ENCODE peak calls at places on chromosomes 6 and 20, in seven cellular contexts. One of them, this sample, is unnamed.
A peak's percentile ranks its signal among the peaks of the same experiment; 100 is the strongest.

GRCh38 chr20:16363832-16364687 is 209.2 kb downstream of the KIF16B start:
- DNase-seq in substantia nigra: no peak
- DNase-seq in CD8-positive, alpha-beta memory T cell: no peak
- DNase-seq in activated gamma-delta T cell treated with Interleukin-2 at 50 U/mL for 16 hours: no peak
- DNase-seq in choroid plexus epithelial cell: no peak
- DNase-seq in stimulated activated CD4-positive, alpha-beta T cell treated with anti-CD3 and anti-CD28 coated beads, Interleukin-4, amount 100 ng/mL, for 48 hours: no peak
- DNase-seq in A549: no peak
- DNase-seq in this sample: no peak

GRCh38 chr6:119280586-119281163 is 68.9 kb downstream of the MAN1A1 start:
- DNase-seq in activated gamma-delta T cell treated with Interleukin-2 at 50 U/mL for 16 hours: no peak
- DNase-seq in stimulated activated CD4-positive, alpha-beta T cell treated with anti-CD3 and anti-CD28 coated beads, Interleukin-4, amount 100 ng/mL, for 48 hours: no peak
- DNase-seq in substantia nigra: no peak
- DNase-seq in CD8-positive, alpha-beta memory T cell: no peak
- DNase-seq in choroid plexus epithelial cell: peak; percentile 13
- DNase-seq in A549: no peak
- DNase-seq in this sample: no peak

GRCh38 chr20:63286781-63287696 is 5.9 kb upstream of the COL20A1 start:
- DNase-seq in choroid plexus epithelial cell: no peak
- DNase-seq in activated gamma-delta T cell treated with Interleukin-2 at 50 U/mL for 16 hours: no peak
- DNase-seq in stimulated activated CD4-positive, alpha-beta T cell treated with anti-CD3 and anti-CD28 coated beads, Interleukin-4, amount 100 ng/mL, for 48 hours: no peak
- DNase-seq in A549: no peak
- DNase-seq in substantia nigra: no peak
- DNase-seq in CD8-positive, alpha-beta memory T cell: no peak
- DNase-seq in this sample: no peak

GRCh38 chr6:125175459-125175858 is 21.9 kb downstream of the TPD52L1 start:
- DNase-seq in substantia nigra: no peak
- DNase-seq in activated gamma-delta T cell treated with Interleukin-2 at 50 U/mL for 16 hours: no peak
- DNase-seq in A549: no peak
- DNase-seq in stimulated activated CD4-positive, alpha-beta T cell treated with anti-CD3 and anti-CD28 coated beads, Interleukin-4, amount 100 ng/mL, for 48 hours: no peak
- DNase-seq in CD8-positive, alpha-beta memory T cell: no peak
- DNase-seq in choroid plexus epithelial cell: no peak
- DNase-seq in this sample: no peak

GRCh38 chr6:111750753-111751684 is 122.2 kb downstream of the FYN start:
- DNase-seq in substantia nigra: no peak
- DNase-seq in activated gamma-delta T cell treated with Interleukin-2 at 50 U/mL for 16 hours: peak; percentile 59
- DNase-seq in stimulated activated CD4-positive, alpha-beta T cell treated with anti-CD3 and anti-CD28 coated beads, Interleukin-4, amount 100 ng/mL, for 48 hours: no peak
- DNase-seq in A549: no peak
- DNase-seq in choroid plexus epithelial cell: peak; percentile 84
- DNase-seq in CD8-positive, alpha-beta memory T cell: peak; percentile 44
- DNase-seq in this sample: peak; percentile 61

GRCh38 chr20:32110173-32110704 is 725 bp downstream of the TM9SF4 start:
- DNase-seq in CD8-positive, alpha-beta memory T cell: no peak
- DNase-seq in substantia nigra: no peak
- DNase-seq in stimulated activated CD4-positive, alpha-beta T cell treated with anti-CD3 and anti-CD28 coated beads, Interleukin-4, amount 100 ng/mL, for 48 hours: no peak
- DNase-seq in A549: no peak
- DNase-seq in activated gamma-delta T cell treated with Interleukin-2 at 50 U/mL for 16 hours: no peak
- DNase-seq in choroid plexus epithelial cell: no peak
- DNase-seq in this sample: no peak

GRCh38 chr6:166006593-166007301 is 160.9 kb downstream of the TBXT start:
- DNase-seq in stimulated activated CD4-positive, alpha-beta T cell treated with anti-CD3 and anti-CD28 coated beads, Interleukin-4, amount 100 ng/mL, for 48 hours: no peak
- DNase-seq in substantia nigra: no peak
- DNase-seq in activated gamma-delta T cell treated with Interleukin-2 at 50 U/mL for 16 hours: no peak
- DNase-seq in A549: peak; percentile 88
- DNase-seq in CD8-positive, alpha-beta memory T cell: no peak
- DNase-seq in choroid plexus epithelial cell: peak; percentile 79
- DNase-seq in this sample: peak; percentile 87

GRCh38 chr6:549901-550300 is 107.0 kb downstream of the HUS1B start:
- DNase-seq in CD8-positive, alpha-beta memory T cell: no peak
- DNase-seq in A549: no peak
- DNase-seq in substantia nigra: no peak
- DNase-seq in choroid plexus epithelial cell: peak; percentile 4
- DNase-seq in stimulated activated CD4-positive, alpha-beta T cell treated with anti-CD3 and anti-CD28 coated beads, Interleukin-4, amount 100 ng/mL, for 48 hours: no peak
- DNase-seq in activated gamma-delta T cell treated with Interleukin-2 at 50 U/mL for 16 hours: no peak
- DNase-seq in this sample: no peak

GRCh38 chr6:125310994-125311649 is 9.4 kb upstream of the HDDC2 start:
- DNase-seq in A549: peak; percentile 63
- DNase-seq in activated gamma-delta T cell treated with Interleukin-2 at 50 U/mL for 16 hours: no peak
- DNase-seq in stimulated activated CD4-positive, alpha-beta T cell treated with anti-CD3 and anti-CD28 coated beads, Interleukin-4, amount 100 ng/mL, for 48 hours: no peak
- DNase-seq in choroid plexus epithelial cell: peak; percentile 85
- DNase-seq in substantia nigra: no peak
- DNase-seq in CD8-positive, alpha-beta memory T cell: no peak
- DNase-seq in this sample: peak; percentile 74

GRCh38 chr6:1940381-1940780 is 305.0 kb downstream of the GMDS start:
- DNase-seq in CD8-positive, alpha-beta memory T cell: no peak
- DNase-seq in substantia nigra: no peak
- DNase-seq in A549: no peak
- DNase-seq in activated gamma-delta T cell treated with Interleukin-2 at 50 U/mL for 16 hours: no peak
- DNase-seq in choroid plexus epithelial cell: peak; percentile 74
- DNase-seq in stimulated activated CD4-positive, alpha-beta T cell treated with anti-CD3 and anti-CD28 coated beads, Interleukin-4, amount 100 ng/mL, for 48 hours: no peak
- DNase-seq in this sample: no peak

GRCh38 chr6:2488578-2488977 is 243.2 kb upstream of the GMDS start:
- DNase-seq in choroid plexus epithelial cell: no peak
- DNase-seq in CD8-positive, alpha-beta memory T cell: no peak
- DNase-seq in substantia nigra: no peak
- DNase-seq in activated gamma-delta T cell treated with Interleukin-2 at 50 U/mL for 16 hours: no peak
- DNase-seq in A549: no peak
- DNase-seq in stimulated activated CD4-positive, alpha-beta T cell treated with anti-CD3 and anti-CD28 coated beads, Interleukin-4, amount 100 ng/mL, for 48 hours: no peak
- DNase-seq in this sample: no peak

GRCh38 chr6:80832337-80832736 is 725.9 kb downstream of the BCKDHB start:
- DNase-seq in choroid plexus epithelial cell: no peak
- DNase-seq in CD8-positive, alpha-beta memory T cell: no peak
- DNase-seq in A549: no peak
- DNase-seq in substantia nigra: no peak
- DNase-seq in activated gamma-delta T cell treated with Interleukin-2 at 50 U/mL for 16 hours: no peak
- DNase-seq in stimulated activated CD4-positive, alpha-beta T cell treated with anti-CD3 and anti-CD28 coated beads, Interleukin-4, amount 100 ng/mL, for 48 hours: no peak
- DNase-seq in this sample: no peak

GRCh38 chr20:32150291-32150848 is 40.9 kb downstream of the TM9SF4 start:
- DNase-seq in substantia nigra: no peak
- DNase-seq in activated gamma-delta T cell treated with Interleukin-2 at 50 U/mL for 16 hours: no peak
- DNase-seq in CD8-positive, alpha-beta memory T cell: no peak
- DNase-seq in A549: no peak
- DNase-seq in stimulated activated CD4-positive, alpha-beta T cell treated with anti-CD3 and anti-CD28 coated beads, Interleukin-4, amount 100 ng/mL, for 48 hours: no peak
- DNase-seq in choroid plexus epithelial cell: no peak
- DNase-seq in this sample: no peak

GRCh38 chr20:51801220-51801991 is 915 bp downstream of the SALL4 start:
- DNase-seq in choroid plexus epithelial cell: no peak
- DNase-seq in activated gamma-delta T cell treated with Interleukin-2 at 50 U/mL for 16 hours: no peak
- DNase-seq in CD8-positive, alpha-beta memory T cell: no peak
- DNase-seq in stimulated activated CD4-positive, alpha-beta T cell treated with anti-CD3 and anti-CD28 coated beads, Interleukin-4, amount 100 ng/mL, for 48 hours: no peak
- DNase-seq in substantia nigra: no peak
- DNase-seq in A549: peak; percentile 42
- DNase-seq in this sample: peak; percentile 39

GRCh38 chr6:50819527-50819905 is 845 bp downstream of the TFAP2B start:
- DNase-seq in activated gamma-delta T cell treated with Interleukin-2 at 50 U/mL for 16 hours: no peak
- DNase-seq in A549: no peak
- DNase-seq in stimulated activated CD4-positive, alpha-beta T cell treated with anti-CD3 and anti-CD28 coated beads, Interleukin-4, amount 100 ng/mL, for 48 hours: no peak
- DNase-seq in CD8-positive, alpha-beta memory T cell: no peak
- DNase-seq in choroid plexus epithelial cell: peak; percentile 1
- DNase-seq in substantia nigra: no peak
- DNase-seq in this sample: peak; percentile 1

GRCh38 chr20:46649650-46649949 is 1.7 kb downstream of the SLC13A3 start:
- DNase-seq in CD8-positive, alpha-beta memory T cell: no peak
- DNase-seq in A549: no peak
- DNase-seq in stimulated activated CD4-positive, alpha-beta T cell treated with anti-CD3 and anti-CD28 coated beads, Interleukin-4, amount 100 ng/mL, for 48 hours: no peak
- DNase-seq in activated gamma-delta T cell treated with Interleukin-2 at 50 U/mL for 16 hours: no peak
- DNase-seq in substantia nigra: no peak
- DNase-seq in choroid plexus epithelial cell: no peak
- DNase-seq in this sample: no peak

GRCh38 chr6:145327497-145328055 is 407.7 kb downstream of the EPM2A start:
- DNase-seq in choroid plexus epithelial cell: no peak
- DNase-seq in A549: no peak
- DNase-seq in stimulated activated CD4-positive, alpha-beta T cell treated with anti-CD3 and anti-CD28 coated beads, Interleukin-4, amount 100 ng/mL, for 48 hours: no peak
- DNase-seq in substantia nigra: no peak
- DNase-seq in activated gamma-delta T cell treated with Interleukin-2 at 50 U/mL for 16 hours: no peak
- DNase-seq in CD8-positive, alpha-beta memory T cell: no peak
- DNase-seq in this sample: no peak

GRCh38 chr20:19275630-19276071 is 63.2 kb downstream of the SLC24A3 start:
- DNase-seq in activated gamma-delta T cell treated with Interleukin-2 at 50 U/mL for 16 hours: no peak
- DNase-seq in choroid plexus epithelial cell: peak; percentile 88
- DNase-seq in substantia nigra: no peak
- DNase-seq in stimulated activated CD4-positive, alpha-beta T cell treated with anti-CD3 and anti-CD28 coated beads, Interleukin-4, amount 100 ng/mL, for 48 hours: no peak
- DNase-seq in CD8-positive, alpha-beta memory T cell: no peak
- DNase-seq in A549: no peak
- DNase-seq in this sample: no peak

GRCh38 chr6:64497634-64498033 is 862.0 kb downstream of the PHF3 start:
- DNase-seq in choroid plexus epithelial cell: no peak
- DNase-seq in stimulated activated CD4-positive, alpha-beta T cell treated with anti-CD3 and anti-CD28 coated beads, Interleukin-4, amount 100 ng/mL, for 48 hours: no peak
- DNase-seq in substantia nigra: no peak
- DNase-seq in A549: no peak
- DNase-seq in activated gamma-delta T cell treated with Interleukin-2 at 50 U/mL for 16 hours: no peak
- DNase-seq in CD8-positive, alpha-beta memory T cell: no peak
- DNase-seq in this sample: no peak

GRCh38 chr6:155755452-155755851 is 299.8 kb upstream of the NOX3 start:
- DNase-seq in stimulated activated CD4-positive, alpha-beta T cell treated with anti-CD3 and anti-CD28 coated beads, Interleukin-4, amount 100 ng/mL, for 48 hours: no peak
- DNase-seq in activated gamma-delta T cell treated with Interleukin-2 at 50 U/mL for 16 hours: no peak
- DNase-seq in A549: no peak
- DNase-seq in CD8-positive, alpha-beta memory T cell: no peak
- DNase-seq in choroid plexus epithelial cell: peak; percentile 11
- DNase-seq in substantia nigra: no peak
- DNase-seq in this sample: no peak

GRCh38 chr6:134303903-134304302 is 14.0 kb downstream of the SGK1 start:
- DNase-seq in choroid plexus epithelial cell: peak; percentile 42
- DNase-seq in CD8-positive, alpha-beta memory T cell: no peak
- DNase-seq in A549: peak; percentile 23
- DNase-seq in substantia nigra: peak; percentile 18
- DNase-seq in activated gamma-delta T cell treated with Interleukin-2 at 50 U/mL for 16 hours: no peak
- DNase-seq in stimulated activated CD4-positive, alpha-beta T cell treated with anti-CD3 and anti-CD28 coated beads, Interleukin-4, amount 100 ng/mL, for 48 hours: no peak
- DNase-seq in this sample: no peak

GRCh38 chr20:25063981-25064380 is 6.0 kb upstream of the ACSS1 start:
- DNase-seq in stimulated activated CD4-positive, alpha-beta T cell treated with anti-CD3 and anti-CD28 coated beads, Interleukin-4, amount 100 ng/mL, for 48 hours: no peak
- DNase-seq in A549: no peak
- DNase-seq in activated gamma-delta T cell treated with Interleukin-2 at 50 U/mL for 16 hours: no peak
- DNase-seq in choroid plexus epithelial cell: no peak
- DNase-seq in substantia nigra: no peak
- DNase-seq in CD8-positive, alpha-beta memory T cell: no peak
- DNase-seq in this sample: no peak

GRCh38 chr6:31740397-31741223 is 805 bp downstream of the MSH5 start:
- DNase-seq in choroid plexus epithelial cell: no peak
- DNase-seq in substantia nigra: no peak
- DNase-seq in stimulated activated CD4-positive, alpha-beta T cell treated with anti-CD3 and anti-CD28 coated beads, Interleukin-4, amount 100 ng/mL, for 48 hours: no peak
- DNase-seq in CD8-positive, alpha-beta memory T cell: no peak
- DNase-seq in A549: no peak
- DNase-seq in activated gamma-delta T cell treated with Interleukin-2 at 50 U/mL for 16 hours: no peak
- DNase-seq in this sample: no peak

GRCh38 chr6:90184334-90185298 is 112.0 kb downstream of the BACH2 start:
- DNase-seq in stimulated activated CD4-positive, alpha-beta T cell treated with anti-CD3 and anti-CD28 coated beads, Interleukin-4, amount 100 ng/mL, for 48 hours: no peak
- DNase-seq in CD8-positive, alpha-beta memory T cell: no peak
- DNase-seq in substantia nigra: no peak
- DNase-seq in choroid plexus epithelial cell: peak; percentile 73
- DNase-seq in activated gamma-delta T cell treated with Interleukin-2 at 50 U/mL for 16 hours: no peak
- DNase-seq in A549: no peak
- DNase-seq in this sample: peak; percentile 33

GRCh38 chr6:6635869-6636268 is 47.3 kb downstream of the LY86 start:
- DNase-seq in CD8-positive, alpha-beta memory T cell: no peak
- DNase-seq in substantia nigra: no peak
- DNase-seq in stimulated activated CD4-positive, alpha-beta T cell treated with anti-CD3 and anti-CD28 coated beads, Interleukin-4, amount 100 ng/mL, for 48 hours: no peak
- DNase-seq in A549: no peak
- DNase-seq in activated gamma-delta T cell treated with Interleukin-2 at 50 U/mL for 16 hours: no peak
- DNase-seq in choroid plexus epithelial cell: no peak
- DNase-seq in this sample: no peak

GRCh38 chr20:57659789-57660509 is 39.7 kb upstream of the ZBP1 start:
- DNase-seq in substantia nigra: no peak
- DNase-seq in stimulated activated CD4-positive, alpha-beta T cell treated with anti-CD3 and anti-CD28 coated beads, Interleukin-4, amount 100 ng/mL, for 48 hours: no peak
- DNase-seq in CD8-positive, alpha-beta memory T cell: no peak
- DNase-seq in activated gamma-delta T cell treated with Interleukin-2 at 50 U/mL for 16 hours: no peak
- DNase-seq in choroid plexus epithelial cell: no peak
- DNase-seq in A549: no peak
- DNase-seq in this sample: no peak

GRCh38 chr6:11983306-11983705 is 28.8 kb upstream of the HIVEP1 start:
- DNase-seq in substantia nigra: no peak
- DNase-seq in activated gamma-delta T cell treated with Interleukin-2 at 50 U/mL for 16 hours: no peak
- DNase-seq in A549: no peak
- DNase-seq in choroid plexus epithelial cell: no peak
- DNase-seq in CD8-positive, alpha-beta memory T cell: no peak
- DNase-seq in stimulated activated CD4-positive, alpha-beta T cell treated with anti-CD3 and anti-CD28 coated beads, Interleukin-4, amount 100 ng/mL, for 48 hours: no peak
- DNase-seq in this sample: no peak

GRCh38 chr6:83868639-83869038 is 9.2 kb downstream of the CYB5R4 start:
- DNase-seq in CD8-positive, alpha-beta memory T cell: no peak
- DNase-seq in stimulated activated CD4-positive, alpha-beta T cell treated with anti-CD3 and anti-CD28 coated beads, Interleukin-4, amount 100 ng/mL, for 48 hours: no peak
- DNase-seq in substantia nigra: no peak
- DNase-seq in choroid plexus epithelial cell: peak; percentile 88
- DNase-seq in activated gamma-delta T cell treated with Interleukin-2 at 50 U/mL for 16 hours: no peak
- DNase-seq in A549: peak; percentile 26
- DNase-seq in this sample: peak; percentile 15

GRCh38 chr20:44861547-44862006 is 23.9 kb upstream of the YWHAB start:
- DNase-seq in activated gamma-delta T cell treated with Interleukin-2 at 50 U/mL for 16 hours: no peak
- DNase-seq in substantia nigra: no peak
- DNase-seq in choroid plexus epithelial cell: peak; percentile 31
- DNase-seq in A549: no peak
- DNase-seq in stimulated activated CD4-positive, alpha-beta T cell treated with anti-CD3 and anti-CD28 coated beads, Interleukin-4, amount 100 ng/mL, for 48 hours: no peak
- DNase-seq in CD8-positive, alpha-beta memory T cell: no peak
- DNase-seq in this sample: no peak

GRCh38 chr20:14925286-14925685 is 587.9 kb upstream of the FLRT3 start:
- DNase-seq in choroid plexus epithelial cell: peak; percentile 59
- DNase-seq in stimulated activated CD4-positive, alpha-beta T cell treated with anti-CD3 and anti-CD28 coated beads, Interleukin-4, amount 100 ng/mL, for 48 hours: no peak
- DNase-seq in A549: no peak
- DNase-seq in activated gamma-delta T cell treated with Interleukin-2 at 50 U/mL for 16 hours: no peak
- DNase-seq in CD8-positive, alpha-beta memory T cell: no peak
- DNase-seq in substantia nigra: no peak
- DNase-seq in this sample: peak; percentile 13

GRCh38 chr6:163814494-163815364 is 400.2 kb downstream of the QKI start:
- DNase-seq in substantia nigra: no peak
- DNase-seq in activated gamma-delta T cell treated with Interleukin-2 at 50 U/mL for 16 hours: no peak
- DNase-seq in stimulated activated CD4-positive, alpha-beta T cell treated with anti-CD3 and anti-CD28 coated beads, Interleukin-4, amount 100 ng/mL, for 48 hours: no peak
- DNase-seq in choroid plexus epithelial cell: peak; percentile 60
- DNase-seq in CD8-positive, alpha-beta memory T cell: no peak
- DNase-seq in A549: peak; percentile 16
- DNase-seq in this sample: peak; percentile 72

GRCh38 chr6:11575408-11576033 is 38.0 kb downstream of the TMEM170B start:
- DNase-seq in stimulated activated CD4-positive, alpha-beta T cell treated with anti-CD3 and anti-CD28 coated beads, Interleukin-4, amount 100 ng/mL, for 48 hours: peak; percentile 13
- DNase-seq in A549: peak; percentile 84
- DNase-seq in CD8-positive, alpha-beta memory T cell: no peak
- DNase-seq in activated gamma-delta T cell treated with Interleukin-2 at 50 U/mL for 16 hours: peak; percentile 29
- DNase-seq in choroid plexus epithelial cell: peak; percentile 93
- DNase-seq in substantia nigra: peak; percentile 21
- DNase-seq in this sample: peak; percentile 85

GRCh38 chr6:1494671-1495070 is 105.3 kb downstream of the FOXF2 start:
- DNase-seq in CD8-positive, alpha-beta memory T cell: no peak
- DNase-seq in activated gamma-delta T cell treated with Interleukin-2 at 50 U/mL for 16 hours: no peak
- DNase-seq in A549: no peak
- DNase-seq in substantia nigra: no peak
- DNase-seq in stimulated activated CD4-positive, alpha-beta T cell treated with anti-CD3 and anti-CD28 coated beads, Interleukin-4, amount 100 ng/mL, for 48 hours: no peak
- DNase-seq in choroid plexus epithelial cell: no peak
- DNase-seq in this sample: no peak

GRCh38 chr20:45174434-45175364 is at the start of gene PI3:
- DNase-seq in choroid plexus epithelial cell: no peak
- DNase-seq in substantia nigra: no peak
- DNase-seq in A549: peak; percentile 55
- DNase-seq in stimulated activated CD4-positive, alpha-beta T cell treated with anti-CD3 and anti-CD28 coated beads, Interleukin-4, amount 100 ng/mL, for 48 hours: no peak
- DNase-seq in CD8-positive, alpha-beta memory T cell: no peak
- DNase-seq in activated gamma-delta T cell treated with Interleukin-2 at 50 U/mL for 16 hours: no peak
- DNase-seq in this sample: peak; percentile 1

GRCh38 chr20:17479041-17479657 is 52.0 kb downstream of the BFSP1 start:
- DNase-seq in A549: no peak
- DNase-seq in substantia nigra: no peak
- DNase-seq in choroid plexus epithelial cell: no peak
- DNase-seq in stimulated activated CD4-positive, alpha-beta T cell treated with anti-CD3 and anti-CD28 coated beads, Interleukin-4, amount 100 ng/mL, for 48 hours: no peak
- DNase-seq in activated gamma-delta T cell treated with Interleukin-2 at 50 U/mL for 16 hours: no peak
- DNase-seq in CD8-positive, alpha-beta memory T cell: no peak
- DNase-seq in this sample: no peak

GRCh38 chr6:21098134-21098533 is 495.4 kb upstream of the SOX4 start:
- DNase-seq in stimulated activated CD4-positive, alpha-beta T cell treated with anti-CD3 and anti-CD28 coated beads, Interleukin-4, amount 100 ng/mL, for 48 hours: no peak
- DNase-seq in A549: no peak
- DNase-seq in activated gamma-delta T cell treated with Interleukin-2 at 50 U/mL for 16 hours: no peak
- DNase-seq in choroid plexus epithelial cell: no peak
- DNase-seq in substantia nigra: no peak
- DNase-seq in CD8-positive, alpha-beta memory T cell: no peak
- DNase-seq in this sample: no peak

This sample was measured in mesenchymal stem cell.